ENCODE peak calls at places on chromosome 9, in seven cellular contexts. Q is T-helper 1 cell, A is AG08395, F is lower lobe of right lung, J is amygdala, K is A673, R is pons. N is an unnamed sample.
A peak's percentile ranks its signal among the peaks of the same experiment; 100 is the strongest.

GRCh38 chr9:76592105-76593010 is 133.4 kb downstream of the GCNT1 start:
- DNase-seq in A (peak; percentile 68), F (no peak), K (no peak), Q (no peak), R (no peak), J (no peak), N (no peak)

GRCh38 chr9:137520614-137521404 is 29.4 kb downstream of the PNPLA7 start:
- DNase-seq in F (no peak), A (no peak), R (no peak), Q (no peak), J (no peak), K (no peak), N (no peak)

GRCh38 chr9:134390537-134390936 is 64.3 kb downstream of the RXRA start:
- DNase-seq in R (no peak), J (no peak), K (no peak), F (no peak), Q (peak; percentile 64), A (no peak), N (no peak)

GRCh38 chr9:13992136-13992798 is 321.7 kb downstream of the NFIB start:
- DNase-seq in F (no peak), K (peak; percentile 68), A (no peak), J (no peak), R (no peak), Q (no peak), N (no peak)

GRCh38 chr9:91340395-91340794 is 21.3 kb downstream of the AUH start:
- DNase-seq in J (no peak), A (no peak), Q (no peak), R (no peak), F (no peak), K (no peak), N (no peak)

GRCh38 chr9:4508246-4508906 is 18.1 kb downstream of the SLC1A1 start:
- DNase-seq in K (no peak), Q (no peak), J (no peak), R (no peak), F (no peak), A (peak; percentile 79), N (no peak)

GRCh38 chr9:78542491-78543175 is 245.7 kb downstream of the PSAT1 start:
- DNase-seq in F (no peak), J (no peak), A (no peak), Q (no peak), R (no peak), K (no peak), N (no peak)

GRCh38 chr9:69195681-69196080 is 21.6 kb downstream of the TJP2 start:
- DNase-seq in R (peak; percentile 87), A (no peak), Q (no peak), F (no peak), J (no peak), K (no peak), N (no peak)

GRCh38 chr9:110543631-110544051 is 35.9 kb downstream of the SVEP1 start:
- DNase-seq in F (no peak), A (peak; percentile 15), J (no peak), Q (no peak), R (no peak), K (peak; percentile 63), N (no peak)

GRCh38 chr9:120235081-120235480 is 344.9 kb downstream of the CDK5RAP2 start:
- DNase-seq in Q (no peak), K (no peak), A (no peak), F (no peak), R (no peak), J (no peak), N (peak; percentile 16)

GRCh38 chr9:73152445-73152844 is 780 bp downstream of the ANXA1 start:
- DNase-seq in J (no peak), R (no peak), Q (no peak), K (peak; percentile 58), A (peak; percentile 20), F (no peak), N (no peak)

GRCh38 chr9:8062459-8062858 is 262.9 kb upstream of the DMAC1 start:
- DNase-seq in Q (no peak), R (no peak), J (no peak), F (no peak), K (no peak), A (no peak), N (no peak)